ENCODE peak calls at places on chromosomes 16 and 17, in six cellular contexts. One of them, this sample, is unnamed.

GRCh38 chr16:81708459-81709368 is 70.4 kb upstream of the PLCG2 start:
- DNase-seq in heart left ventricle: peak; percentile 27
- DNase-seq in A549: peak; percentile 50
- DNase-seq in tibial nerve: no peak
- DNase-seq in mammary epithelial cell: no peak
- DNase-seq in esophagus squamous epithelium: no peak
- DNase-seq in this sample: no peak

GRCh38 chr17:38920374-38921291 is 4.8 kb upstream of the LASP1NB start:
- DNase-seq in heart left ventricle: no peak
- DNase-seq in A549: no peak
- DNase-seq in tibial nerve: no peak
- DNase-seq in mammary epithelial cell: no peak
- DNase-seq in esophagus squamous epithelium: no peak
- DNase-seq in this sample: no peak

GRCh38 chr16:11914759-11915643 is 755 bp downstream of the GSPT1 start:
- DNase-seq in heart left ventricle: peak; percentile 78
- DNase-seq in A549: peak; percentile 34
- DNase-seq in tibial nerve: no peak
- DNase-seq in mammary epithelial cell: peak; percentile 33
- DNase-seq in esophagus squamous epithelium: no peak
- DNase-seq in this sample: peak; percentile 74

GRCh38 chr17:43662432-43663141 is 865 bp upstream of the MEOX1 start:
- DNase-seq in heart left ventricle: peak; percentile 58
- DNase-seq in A549: no peak
- DNase-seq in tibial nerve: no peak
- DNase-seq in mammary epithelial cell: no peak
- DNase-seq in esophagus squamous epithelium: no peak
- DNase-seq in this sample: no peak

GRCh38 chr16:17414421-17414820 is 56.3 kb downstream of the XYLT1 start:
- DNase-seq in heart left ventricle: no peak
- DNase-seq in A549: no peak
- DNase-seq in tibial nerve: no peak
- DNase-seq in mammary epithelial cell: no peak
- DNase-seq in esophagus squamous epithelium: no peak
- DNase-seq in this sample: no peak

GRCh38 chr17:48052956-48053757 is 5.0 kb downstream of the NFE2L1 start:
- DNase-seq in heart left ventricle: peak; percentile 86
- DNase-seq in A549: no peak
- DNase-seq in tibial nerve: peak; percentile 80
- DNase-seq in mammary epithelial cell: no peak
- DNase-seq in esophagus squamous epithelium: no peak
- DNase-seq in this sample: peak; percentile 45

GRCh38 chr16:31200821-31201510 is 1.6 kb downstream of the PYCARD start:
- DNase-seq in heart left ventricle: no peak
- DNase-seq in A549: peak; percentile 49
- DNase-seq in tibial nerve: no peak
- DNase-seq in mammary epithelial cell: no peak
- DNase-seq in esophagus squamous epithelium: no peak
- DNase-seq in this sample: peak; percentile 60

GRCh38 chr16:14181371-14182050 is 110.4 kb downstream of the MRTFB start:
- DNase-seq in heart left ventricle: no peak
- DNase-seq in A549: peak; percentile 75
- DNase-seq in tibial nerve: no peak
- DNase-seq in mammary epithelial cell: peak; percentile 73
- DNase-seq in esophagus squamous epithelium: no peak
- DNase-seq in this sample: peak; percentile 92

GRCh38 chr17:74852237-74853047 is 7.2 kb downstream of the GRIN2C start:
- DNase-seq in heart left ventricle: no peak
- DNase-seq in A549: no peak
- DNase-seq in tibial nerve: no peak
- DNase-seq in mammary epithelial cell: peak; percentile 51
- DNase-seq in esophagus squamous epithelium: no peak
- DNase-seq in this sample: peak; percentile 45

GRCh38 chr17:40532520-40533253 is 31.3 kb upstream of the TNS4 start:
- DNase-seq in heart left ventricle: no peak
- DNase-seq in A549: peak; percentile 63
- DNase-seq in tibial nerve: no peak
- DNase-seq in mammary epithelial cell: no peak
- DNase-seq in esophagus squamous epithelium: no peak
- DNase-seq in this sample: no peak

GRCh38 chr17:40953876-40954275 is 12.9 kb downstream of the KRT39 start:
- DNase-seq in heart left ventricle: no peak
- DNase-seq in A549: peak; percentile 21
- DNase-seq in tibial nerve: no peak
- DNase-seq in mammary epithelial cell: peak; percentile 100
- DNase-seq in esophagus squamous epithelium: no peak
- DNase-seq in this sample: peak; percentile 96

GRCh38 chr17:10156579-10157488 is 41.6 kb downstream of the GAS7 start:
- DNase-seq in heart left ventricle: peak; percentile 70
- DNase-seq in A549: no peak
- DNase-seq in tibial nerve: peak; percentile 63
- DNase-seq in mammary epithelial cell: no peak
- DNase-seq in esophagus squamous epithelium: no peak
- DNase-seq in this sample: peak; percentile 35

GRCh38 chr16:19014456-19014855 is 30.7 kb downstream of the TMC7 start:
- DNase-seq in heart left ventricle: no peak
- DNase-seq in A549: peak; percentile 73
- DNase-seq in tibial nerve: no peak
- DNase-seq in mammary epithelial cell: no peak
- DNase-seq in esophagus squamous epithelium: no peak
- DNase-seq in this sample: peak; percentile 30

GRCh38 chr17:74972107-74972972 is at the start of gene HID1:
- DNase-seq in heart left ventricle: peak; percentile 87
- DNase-seq in A549: peak; percentile 56
- DNase-seq in tibial nerve: no peak
- DNase-seq in mammary epithelial cell: no peak
- DNase-seq in esophagus squamous epithelium: no peak
- DNase-seq in this sample: peak; percentile 43

GRCh38 chr16:65202461-65202860 is 80.6 kb upstream of the CDH11 start:
- DNase-seq in heart left ventricle: no peak
- DNase-seq in A549: no peak
- DNase-seq in tibial nerve: no peak
- DNase-seq in mammary epithelial cell: no peak
- DNase-seq in esophagus squamous epithelium: no peak
- DNase-seq in this sample: peak; percentile 55

GRCh38 chr16:76913046-76913445 is 277.9 kb upstream of the MON1B start:
- DNase-seq in heart left ventricle: no peak
- DNase-seq in A549: peak; percentile 6
- DNase-seq in tibial nerve: no peak
- DNase-seq in mammary epithelial cell: peak; percentile 6
- DNase-seq in esophagus squamous epithelium: no peak
- DNase-seq in this sample: peak; percentile 3

GRCh38 chr16:24013733-24014645 is 178.2 kb downstream of the PRKCB start:
- DNase-seq in heart left ventricle: no peak
- DNase-seq in A549: peak; percentile 10
- DNase-seq in tibial nerve: no peak
- DNase-seq in mammary epithelial cell: peak; percentile 17
- DNase-seq in esophagus squamous epithelium: peak; percentile 33
- DNase-seq in this sample: no peak

GRCh38 chr17:56592487-56593072 is 919 bp upstream of the NOG start:
- DNase-seq in heart left ventricle: peak; percentile 86
- DNase-seq in A549: peak; percentile 84
- DNase-seq in tibial nerve: peak; percentile 55
- DNase-seq in mammary epithelial cell: peak; percentile 61
- DNase-seq in esophagus squamous epithelium: no peak
- DNase-seq in this sample: peak; percentile 75

GRCh38 chr16:24858219-24859041 is 12.7 kb downstream of the SLC5A11 start:
- DNase-seq in heart left ventricle: peak; percentile 68
- DNase-seq in A549: peak; percentile 68
- DNase-seq in tibial nerve: peak; percentile 27
- DNase-seq in mammary epithelial cell: peak; percentile 46
- DNase-seq in esophagus squamous epithelium: no peak
- DNase-seq in this sample: peak; percentile 66

GRCh38 chr16:69382421-69382820 is 3.4 kb downstream of the TERF2 start:
- DNase-seq in heart left ventricle: no peak
- DNase-seq in A549: no peak
- DNase-seq in tibial nerve: no peak
- DNase-seq in mammary epithelial cell: no peak
- DNase-seq in esophagus squamous epithelium: no peak
- DNase-seq in this sample: no peak

GRCh38 chr16:84883301-84883700 is 63.5 kb downstream of the CRISPLD2 start:
- DNase-seq in heart left ventricle: peak; percentile 72
- DNase-seq in A549: no peak
- DNase-seq in tibial nerve: no peak
- DNase-seq in mammary epithelial cell: peak; percentile 34
- DNase-seq in esophagus squamous epithelium: no peak
- DNase-seq in this sample: peak; percentile 80

GRCh38 chr17:57001541-57001940 is 23.6 kb downstream of the SCPEP1 start:
- DNase-seq in heart left ventricle: no peak
- DNase-seq in A549: no peak
- DNase-seq in tibial nerve: no peak
- DNase-seq in mammary epithelial cell: no peak
- DNase-seq in esophagus squamous epithelium: no peak
- DNase-seq in this sample: no peak

GRCh38 chr17:68955181-68955841 is at the start of gene ABCA8:
- DNase-seq in heart left ventricle: no peak
- DNase-seq in A549: peak; percentile 9
- DNase-seq in tibial nerve: peak; percentile 59
- DNase-seq in mammary epithelial cell: no peak
- DNase-seq in esophagus squamous epithelium: no peak
- DNase-seq in this sample: peak; percentile 81

GRCh38 chr17:78022425-78022824 is 63.9 kb downstream of the TNRC6C start:
- DNase-seq in heart left ventricle: no peak
- DNase-seq in A549: no peak
- DNase-seq in tibial nerve: no peak
- DNase-seq in mammary epithelial cell: no peak
- DNase-seq in esophagus squamous epithelium: no peak
- DNase-seq in this sample: peak; percentile 83

GRCh38 chr17:1462164-1463112 is 6.4 kb upstream of the CRK start:
- DNase-seq in heart left ventricle: no peak
- DNase-seq in A549: no peak
- DNase-seq in tibial nerve: no peak
- DNase-seq in mammary epithelial cell: no peak
- DNase-seq in esophagus squamous epithelium: no peak
- DNase-seq in this sample: no peak

GRCh38 chr16:79261461-79261860 is 339.1 kb downstream of the MAF start:
- DNase-seq in heart left ventricle: peak; percentile 80
- DNase-seq in A549: peak; percentile 22
- DNase-seq in tibial nerve: no peak
- DNase-seq in mammary epithelial cell: no peak
- DNase-seq in esophagus squamous epithelium: no peak
- DNase-seq in this sample: no peak

GRCh38 chr16:75114946-75115825 is 1.4 kb downstream of the LDHD start:
- DNase-seq in heart left ventricle: no peak
- DNase-seq in A549: no peak
- DNase-seq in tibial nerve: no peak
- DNase-seq in mammary epithelial cell: no peak
- DNase-seq in esophagus squamous epithelium: no peak
- DNase-seq in this sample: no peak

GRCh38 chr16:56641166-56641565 is 2.7 kb downstream of the MT1A start:
- DNase-seq in heart left ventricle: no peak
- DNase-seq in A549: no peak
- DNase-seq in tibial nerve: no peak
- DNase-seq in mammary epithelial cell: no peak
- DNase-seq in esophagus squamous epithelium: no peak
- DNase-seq in this sample: no peak

GRCh38 chr16:56645838-56646237 is 5.8 kb upstream of the MT1B start:
- DNase-seq in heart left ventricle: no peak
- DNase-seq in A549: no peak
- DNase-seq in tibial nerve: no peak
- DNase-seq in mammary epithelial cell: no peak
- DNase-seq in esophagus squamous epithelium: no peak
- DNase-seq in this sample: no peak

GRCh38 chr16:56643833-56644232 is 5.4 kb downstream of the MT1A start:
- DNase-seq in heart left ventricle: no peak
- DNase-seq in A549: no peak
- DNase-seq in tibial nerve: no peak
- DNase-seq in mammary epithelial cell: no peak
- DNase-seq in esophagus squamous epithelium: no peak
- DNase-seq in this sample: no peak

GRCh38 chr16:56645311-56645710 is 6.4 kb upstream of the MT1B start:
- DNase-seq in heart left ventricle: no peak
- DNase-seq in A549: no peak
- DNase-seq in tibial nerve: no peak
- DNase-seq in mammary epithelial cell: peak; percentile 24
- DNase-seq in esophagus squamous epithelium: no peak
- DNase-seq in this sample: no peak

GRCh38 chr16:56643080-56643778 is 4.8 kb downstream of the MT1A start:
- DNase-seq in heart left ventricle: peak; percentile 85
- DNase-seq in A549: peak; percentile 85
- DNase-seq in tibial nerve: peak; percentile 41
- DNase-seq in mammary epithelial cell: peak; percentile 56
- DNase-seq in esophagus squamous epithelium: no peak
- DNase-seq in this sample: peak; percentile 65
- H3K4me3 ChIP-seq in heart left ventricle: peak overlapping the region; percentile 35
- H3K4me3 ChIP-seq in A549: peak overlapping the region; percentile 38
- H3K4me3 ChIP-seq in tibial nerve: peak overlapping the region; percentile 41
- H3K4me3 ChIP-seq in mammary epithelial cell: no peak overlapping the region
- H3K4me3 ChIP-seq in esophagus squamous epithelium: no peak overlapping the region
- H3K4me3 ChIP-seq in this sample: peak overlapping the region; percentile 23

GRCh38 chr17:63170795-63171194 is 204.8 kb downstream of the TANC2 start:
- DNase-seq in heart left ventricle: no peak
- DNase-seq in A549: no peak
- DNase-seq in tibial nerve: no peak
- DNase-seq in mammary epithelial cell: no peak
- DNase-seq in esophagus squamous epithelium: no peak
- DNase-seq in this sample: no peak

GRCh38 chr17:63178530-63178929 is 212.5 kb downstream of the TANC2 start:
- DNase-seq in heart left ventricle: no peak
- DNase-seq in A549: no peak
- DNase-seq in tibial nerve: no peak
- DNase-seq in mammary epithelial cell: no peak
- DNase-seq in esophagus squamous epithelium: no peak
- DNase-seq in this sample: peak; percentile 13

GRCh38 chr17:63173450-63173849 is 207.4 kb downstream of the TANC2 start:
- DNase-seq in heart left ventricle: no peak
- DNase-seq in A549: no peak
- DNase-seq in tibial nerve: no peak
- DNase-seq in mammary epithelial cell: peak; percentile 26
- DNase-seq in esophagus squamous epithelium: no peak
- DNase-seq in this sample: no peak

GRCh38 chr17:63171428-63172205 is 205.6 kb downstream of the TANC2 start:
- DNase-seq in heart left ventricle: no peak
- DNase-seq in A549: no peak
- DNase-seq in tibial nerve: no peak
- DNase-seq in mammary epithelial cell: peak; percentile 32
- DNase-seq in esophagus squamous epithelium: no peak
- DNase-seq in this sample: peak; percentile 63

GRCh38 chr17:63173903-63174302 is 207.9 kb downstream of the TANC2 start:
- DNase-seq in heart left ventricle: no peak
- DNase-seq in A549: no peak
- DNase-seq in tibial nerve: no peak
- DNase-seq in mammary epithelial cell: peak; percentile 9
- DNase-seq in esophagus squamous epithelium: no peak
- DNase-seq in this sample: peak; percentile 51
- H3K27ac ChIP-seq in heart left ventricle: no peak overlapping the region
- H3K27ac ChIP-seq in A549: no peak overlapping the region
- H3K27ac ChIP-seq in tibial nerve: no peak overlapping the region
- H3K27ac ChIP-seq in mammary epithelial cell: no peak overlapping the region
- H3K27ac ChIP-seq in esophagus squamous epithelium: no peak overlapping the region
- H3K27ac ChIP-seq in this sample: no peak overlapping the region

GRCh38 chr16:50516890-50517289 is 31.3 kb upstream of the NKD1 start:
- DNase-seq in heart left ventricle: no peak
- DNase-seq in A549: no peak
- DNase-seq in tibial nerve: no peak
- DNase-seq in mammary epithelial cell: no peak
- DNase-seq in esophagus squamous epithelium: no peak
- DNase-seq in this sample: no peak
- H3K9me3 ChIP-seq in heart left ventricle: peaks cover 19% of the 10 kb centered on the region
- H3K9me3 ChIP-seq in A549: peaks cover 3% of the 10 kb centered on the region
- H3K9me3 ChIP-seq in tibial nerve: no peaks in the 10 kb centered on the region
- H3K9me3 ChIP-seq in mammary epithelial cell: peaks cover 6% of the 10 kb centered on the region
- H3K9me3 ChIP-seq in esophagus squamous epithelium: no peaks in the 10 kb centered on the region
- H3K9me3 ChIP-seq in this sample: no peaks in the 10 kb centered on the region

GRCh38 chr17:6959700-6960099 is 36.1 kb upstream of the ALOX12 start:
- DNase-seq in heart left ventricle: no peak
- DNase-seq in A549: no peak
- DNase-seq in tibial nerve: no peak
- DNase-seq in mammary epithelial cell: no peak
- DNase-seq in esophagus squamous epithelium: no peak
- DNase-seq in this sample: no peak
- H3K4me3 ChIP-seq in heart left ventricle: no peak overlapping the region
- H3K4me3 ChIP-seq in A549: no peak overlapping the region
- H3K4me3 ChIP-seq in tibial nerve: no peak overlapping the region
- H3K4me3 ChIP-seq in mammary epithelial cell: no peak overlapping the region
- H3K4me3 ChIP-seq in esophagus squamous epithelium: no peak overlapping the region
- H3K4me3 ChIP-seq in this sample: no peak overlapping the region